ENCODE peak calls at places on chromosomes 1 and 21, in four cellular contexts. J, V, S and O are unnamed samples.

GRCh38 chr1:56912325-56912724 is 53.5 kb downstream of the C8B start:
- DNase-seq in J (no peak), S (no peak), V (no peak), O (no peak)

GRCh38 chr1:228366062-228366850 is 40.4 kb downstream of the TRIM11 start:
- DNase-seq in S (no peak), V (no peak), J (no peak), O (no peak)

GRCh38 chr21:46064870-46065214 is 33.1 kb upstream of the COL6A2 start:
- DNase-seq in J (no peak), V (no peak), S (no peak), O (no peak)

GRCh38 chr1:72003092-72003491 is 279.2 kb downstream of the NEGR1 start:
- DNase-seq in J (no peak), V (no peak), S (no peak), O (no peak)

GRCh38 chr1:43277116-43277876 is 7.5 kb downstream of the TMEM125 start:
- DNase-seq in V (no peak), S (no peak), J (no peak), O (no peak)

GRCh38 chr1:154881820-154882535 is 11.9 kb upstream of the KCNN3 start:
- DNase-seq in J (no peak), S (no peak), V (no peak), O (no peak)

GRCh38 chr1:183272390-183272801 is 86.3 kb downstream of the LAMC2 start:
- DNase-seq in V (no peak), S (peak; percentile 42), J (peak; percentile 88), O (no peak)

GRCh38 chr1:36159614-36160387 is 3.8 kb downstream of the MAP7D1 start:
- DNase-seq in J (no peak), V (no peak), S (no peak), O (no peak)

GRCh38 chr1:26862781-26863676 is at the start of gene SFN:
- DNase-seq in V (peak; percentile 19), J (no peak), S (peak; percentile 46), O (no peak)

GRCh38 chr1:65420590-65421340 is at the start of the genes LEPR and LEPROT:
- DNase-seq in J (no peak), S (peak; percentile 87), V (no peak), O (no peak)

GRCh38 chr1:62673629-62674028 is 14.6 kb downstream of the DOCK7 start:
- DNase-seq in V (no peak), J (no peak), S (no peak), O (no peak)

GRCh38 chr1:172449012-172449584 is 5.2 kb upstream of the PIGC start:
- DNase-seq in V (no peak), J (no peak), S (no peak), O (no peak)

GRCh38 chr1:58165073-58165472 is 381.5 kb downstream of the OMA1 start:
- DNase-seq in J (no peak), S (no peak), V (no peak), O (no peak)